ENCODE peak calls at places on chromosome 19, in eight cellular contexts. E is MM.1S, D is brain microvascular endothelial cell, K is Peyer's patch, C is heart left ventricle, A is lower leg skin, B is choroid plexus epithelial cell, Y is spleen. J is an unnamed sample.

GRCh38 chr19:56141416-56141992 is 417 bp downstream of the ZNF444 start:
- DNase-seq in E (no peak), D (no peak), K (peak), C (no peak), A (no peak), B (peak), Y (peak), J (peak)

GRCh38 chr19:12611361-12611699 is 610 bp downstream of the ZNF791 start:
- DNase-seq in E (no peak), D (peak), K (peak), C (peak), A (peak), B (peak), Y (peak), J (peak)

GRCh38 chr19:35896643-35897040 is 3.7 kb downstream of the NFKBID start:
- DNase-seq in E (no peak), D (no peak), K (no peak), C (no peak), A (no peak), B (no peak), Y (no peak), J (no peak)

GRCh38 chr19:47613165-47614146 is 4.5 kb downstream of the BICRA start:
- DNase-seq in E (no peak), D (peak), K (no peak), C (no peak), A (no peak), B (peak), Y (no peak), J (no peak)

GRCh38 chr19:37986048-37986750 is 79.2 kb downstream of the SIPA1L3 start:
- DNase-seq in E (no peak), D (no peak), K (peak), C (no peak), A (no peak), B (no peak), Y (peak), J (no peak)

GRCh38 chr19:55156202-55157063 is 1.1 kb downstream of the TNNI3 start:
- DNase-seq in E (no peak), D (peak), K (no peak), C (peak), A (no peak), B (peak), Y (no peak), J (peak)

GRCh38 chr19:18603255-18603957 is 3.2 kb downstream of the CRLF1 start:
- DNase-seq in E (no peak), D (no peak), K (no peak), C (no peak), A (no peak), B (peak), Y (no peak), J (no peak)

GRCh38 chr19:8042900-8043299 is 9.7 kb upstream of the CCL25 start:
- DNase-seq in E (no peak), D (no peak), K (no peak), C (no peak), A (no peak), B (no peak), Y (no peak), J (no peak)

GRCh38 chr19:1210227-1210538 is 4.6 kb downstream of the STK11 start:
- DNase-seq in E (no peak), D (no peak), K (no peak), C (no peak), A (no peak), B (no peak), Y (no peak), J (no peak)

GRCh38 chr19:27909185-27909840 is 1303.6 kb downstream of the UQCRFS1 start:
- DNase-seq in E (no peak), D (no peak), K (no peak), C (no peak), A (no peak), B (no peak), Y (no peak), J (no peak)

GRCh38 chr19:35293733-35294309 is 1.9 kb downstream of the MAG start:
- DNase-seq in E (no peak), D (no peak), K (no peak), C (no peak), A (no peak), B (no peak), Y (no peak), J (no peak)

GRCh38 chr19:33580645-33581037 is 41.1 kb upstream of the CHST8 start:
- DNase-seq in E (no peak), D (no peak), K (no peak), C (no peak), A (no peak), B (no peak), Y (no peak), J (no peak)

GRCh38 chr19:13120817-13121216 is 2.8 kb downstream of the NACC1 start:
- DNase-seq in E (no peak), D (peak), K (no peak), C (no peak), A (no peak), B (peak), Y (no peak), J (no peak)

GRCh38 chr19:7522072-7522922 is at the start of gene MCOLN1:
- DNase-seq in E (peak), D (peak), K (peak), C (peak), A (peak), B (peak), Y (peak), J (peak)

GRCh38 chr19:14410054-14410774 is 8.9 kb downstream of the DDX39A start:
- DNase-seq in E (no peak), D (no peak), K (peak), C (no peak), A (no peak), B (no peak), Y (peak), J (no peak)

GRCh38 chr19:47186337-47187022 is 44.5 kb downstream of the BBC3 start:
- DNase-seq in E (no peak), D (no peak), K (peak), C (no peak), A (no peak), B (no peak), Y (peak), J (no peak)

GRCh38 chr19:14562660-14563589 is 8.9 kb downstream of the NDUFB7 start:
- DNase-seq in E (no peak), D (no peak), K (no peak), C (no peak), A (no peak), B (no peak), Y (no peak), J (no peak)

GRCh38 chr19:17751103-17751911 is at the start of gene FCHO1:
- DNase-seq in E (peak), D (no peak), K (peak), C (peak), A (no peak), B (no peak), Y (peak), J (no peak)

GRCh38 chr19:1106841-1107654 is 3.3 kb downstream of the GPX4 start:
- DNase-seq in E (no peak), D (no peak), K (no peak), C (no peak), A (no peak), B (peak), Y (peak), J (no peak)

GRCh38 chr19:36797786-36798108 is 25.1 kb upstream of the ZNF850 start:
- DNase-seq in E (no peak), D (no peak), K (no peak), C (no peak), A (no peak), B (no peak), Y (no peak), J (no peak)

GRCh38 chr19:46371371-46371901 is 24.5 kb downstream of the PPP5C start:
- DNase-seq in E (no peak), D (no peak), K (no peak), C (no peak), A (no peak), B (peak), Y (no peak), J (no peak)

GRCh38 chr19:18107235-18108083 is 9.9 kb downstream of the MAST3 start:
- DNase-seq in E (no peak), D (no peak), K (peak), C (no peak), A (no peak), B (no peak), Y (no peak), J (no peak)

GRCh38 chr19:13138171-13138915 is 11.8 kb downstream of the STX10 start:
- DNase-seq in E (no peak), D (no peak), K (no peak), C (no peak), A (no peak), B (no peak), Y (no peak), J (no peak)

GRCh38 chr19:45130888-45131615 is 29.7 kb downstream of the NKPD1 start:
- DNase-seq in E (peak), D (no peak), K (no peak), C (no peak), A (no peak), B (peak), Y (no peak), J (no peak)
- TF ChIP-seq CTCF in E (peak), D (peak), K (peak), C (no peak), A (no peak), B (peak), Y (peak), J (peak)

DNA sequence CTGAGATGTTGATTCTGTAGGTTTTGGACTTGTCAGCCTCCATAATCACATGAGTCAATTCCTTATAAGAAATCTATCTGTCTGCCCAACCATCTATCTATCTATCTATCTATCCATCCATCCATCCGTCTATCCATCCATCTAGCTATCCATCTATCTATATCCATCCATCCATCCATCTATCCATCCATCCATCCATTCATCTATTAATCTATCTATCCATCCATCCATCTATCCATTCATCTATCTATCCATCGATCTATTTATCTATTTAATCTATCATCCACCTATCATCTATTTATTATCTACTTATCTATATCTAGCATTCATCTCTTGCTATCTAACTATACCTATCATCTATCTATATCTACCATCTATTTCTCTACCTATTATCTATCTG is 357.2 kb upstream of the ZNF507 start:
- DNase-seq in E (no peak), D (no peak), K (no peak), C (no peak), A (no peak), B (no peak), Y (no peak), J (no peak)
- TF ChIP-seq CTCF in E (no peak), D (no peak), K (no peak), C (no peak), A (no peak), B (no peak), Y (no peak), J (no peak)

DNA sequence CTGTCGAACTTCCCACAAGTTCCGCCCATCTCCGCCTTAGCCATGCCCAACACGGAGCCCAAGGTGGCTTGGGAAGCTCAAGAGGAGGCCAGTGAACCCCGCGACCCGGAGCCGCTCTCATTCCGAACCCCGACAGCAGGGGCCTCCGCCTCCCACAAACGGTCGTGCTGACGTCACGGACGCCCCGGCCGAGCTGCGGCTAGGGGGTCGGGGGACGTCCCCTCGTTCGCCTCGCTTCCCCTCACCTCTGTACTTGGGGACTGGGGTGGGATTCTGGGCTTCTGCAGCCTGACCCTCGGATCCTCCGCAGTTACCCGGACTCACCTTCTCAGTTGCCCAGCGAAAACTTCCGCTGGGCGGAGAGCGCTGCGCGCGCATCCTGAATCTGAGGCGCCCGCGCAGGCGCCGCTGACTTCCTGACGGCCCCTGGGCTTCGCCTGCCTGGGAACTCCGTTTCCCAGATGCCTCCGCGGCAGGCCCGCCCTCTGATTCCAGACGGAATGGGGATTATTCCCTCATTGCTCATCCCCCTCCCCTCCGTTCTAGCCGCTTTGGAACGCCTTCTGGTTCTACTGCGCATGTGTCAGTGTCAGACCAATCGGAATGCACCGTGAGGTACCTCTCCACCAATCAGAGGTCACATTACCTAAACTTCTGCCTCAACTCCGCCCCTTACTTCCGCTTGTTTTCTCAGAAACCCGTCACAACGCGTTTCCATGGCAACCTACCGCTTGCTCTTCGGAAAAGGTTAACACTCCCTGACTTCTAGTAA is at the start of gene VRK3:
- DNase-seq in E (peak), D (peak), K (peak), C (peak), A (peak), B (peak), Y (peak), J (peak)
- TF ChIP-seq CTCF in E (peak), D (peak), K (peak), C (peak), A (no peak), B (no peak), Y (peak), J (peak)

DNA sequence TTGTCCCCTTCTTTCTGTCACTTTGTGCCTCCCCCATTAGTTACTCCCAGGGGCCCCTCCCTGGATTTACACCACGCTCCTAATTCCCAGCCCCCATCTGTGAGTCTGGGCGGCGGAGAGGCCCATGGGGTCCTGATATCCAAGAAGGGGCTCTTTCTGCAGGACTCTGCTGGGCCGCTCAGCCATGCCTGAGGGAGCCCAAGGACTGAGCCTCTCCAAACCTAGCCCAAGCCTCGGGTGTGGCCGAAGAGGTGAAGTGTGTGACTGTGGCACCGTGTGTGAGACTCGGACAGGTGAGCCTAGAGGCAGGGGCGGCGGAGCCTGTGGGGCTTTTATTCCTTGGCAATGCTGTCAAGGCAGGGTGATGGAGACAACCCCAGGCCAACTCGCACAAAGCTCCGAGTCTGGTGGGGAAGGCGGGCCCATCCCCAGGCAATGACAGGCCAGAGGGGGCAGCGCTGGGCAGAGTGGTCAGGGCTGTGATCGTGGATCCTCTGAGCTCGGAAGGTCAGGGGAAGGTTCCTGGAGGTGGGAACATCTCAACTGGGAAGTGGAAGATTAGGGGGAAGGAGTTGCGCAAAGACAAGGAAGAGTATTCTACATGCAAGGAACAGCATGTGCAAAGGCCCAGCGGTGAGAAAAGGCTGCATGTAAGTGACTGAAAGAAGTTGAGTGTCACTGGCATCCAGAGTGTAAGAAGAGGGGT is 1.6 kb downstream of the PLEKHG2 start:
- DNase-seq in E (no peak), D (no peak), K (no peak), C (no peak), A (peak), B (no peak), Y (peak), J (no peak)
- TF ChIP-seq CTCF in E (peak), D (peak), K (no peak), C (peak), A (no peak), B (peak), Y (no peak), J (peak)

GRCh38 chr19:9057505-9058258 is 29.2 kb upstream of the OR1M1 start:
- DNase-seq in E (no peak), D (no peak), K (no peak), C (no peak), A (no peak), B (no peak), Y (no peak), J (no peak)
- TF ChIP-seq CTCF in E (no peak), D (no peak), K (no peak), C (no peak), A (no peak), B (no peak), Y (no peak), J (no peak)

DNA sequence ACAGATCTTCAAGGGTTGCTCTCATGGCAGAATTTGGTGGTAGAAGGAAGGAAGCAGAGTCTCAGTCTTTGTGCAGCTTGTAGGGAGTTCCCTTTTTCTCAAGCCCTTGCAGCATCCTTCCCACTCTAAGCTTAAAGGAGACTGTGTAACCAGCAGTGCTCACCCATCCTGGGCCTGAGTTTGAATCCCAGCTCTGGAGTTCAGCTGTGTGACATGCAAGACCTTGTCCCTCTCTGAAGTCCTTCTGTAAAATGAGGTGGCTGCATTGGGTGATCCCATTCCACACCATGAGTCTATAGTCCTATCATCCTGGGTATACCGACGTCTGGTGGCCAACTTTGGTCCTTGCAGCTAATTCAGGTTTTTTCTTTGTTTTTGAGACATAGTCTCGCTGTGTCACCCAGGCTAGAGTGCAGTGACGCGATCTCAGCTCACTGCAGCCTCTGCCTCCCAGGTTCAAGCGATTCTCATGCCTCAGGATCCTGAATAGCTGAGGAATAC is 9.8 kb downstream of the SIGLEC10 start:
- DNase-seq in E (no peak), D (peak), K (peak), C (no peak), A (no peak), B (peak), Y (peak), J (no peak)
- TF ChIP-seq CTCF in E (no peak), D (peak), K (peak), C (peak), A (no peak), B (peak), Y (peak), J (peak)

GRCh38 chr19:3526507-3527244 is 12.3 kb upstream of the TEKTIP1 start:
- DNase-seq in E (no peak), D (no peak), K (no peak), C (no peak), A (no peak), B (no peak), Y (no peak), J (no peak)
- TF ChIP-seq CTCF in E (peak), D (peak), K (no peak), C (no peak), A (no peak), B (peak), Y (no peak), J (peak)

DNA sequence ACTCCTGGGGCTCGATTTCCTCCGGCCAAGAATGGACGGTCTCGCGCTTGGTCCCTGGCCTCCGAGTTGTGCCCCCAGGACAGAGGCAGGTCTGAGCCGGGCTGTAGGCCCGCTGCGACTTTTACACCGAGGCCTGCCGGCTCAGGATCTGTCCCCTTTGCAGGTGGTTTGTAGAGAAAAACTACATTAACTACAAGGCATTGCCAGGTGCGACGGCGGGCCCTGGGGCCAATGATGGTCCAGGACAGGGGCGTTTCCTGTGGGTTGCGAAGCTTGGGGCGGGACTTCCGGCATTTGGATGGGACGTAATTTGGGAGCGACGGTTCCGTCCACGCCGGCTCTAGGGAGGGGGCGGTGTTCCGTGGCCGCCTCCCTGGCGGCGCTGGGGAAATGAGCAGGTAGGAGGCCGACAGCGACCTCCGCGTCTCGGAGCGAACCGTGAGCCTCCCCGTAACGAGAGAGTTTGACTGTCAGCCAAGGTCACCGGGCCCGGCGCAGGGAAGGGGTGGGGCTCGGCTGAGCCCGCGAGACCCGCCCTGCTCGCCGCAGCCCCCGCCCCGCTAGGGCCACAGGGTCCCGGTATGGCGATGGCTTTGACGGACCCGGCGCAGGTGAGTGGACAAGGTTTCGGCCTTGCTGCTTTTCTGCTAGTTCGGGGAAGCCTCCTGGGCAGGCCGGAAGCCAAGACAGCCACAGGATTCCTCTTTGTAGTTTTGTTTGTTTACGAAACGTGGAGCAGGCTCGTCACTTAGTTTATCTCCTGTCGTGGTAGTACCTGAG is at the start of gene ZNF805:
- DNase-seq in E (peak), D (peak), K (peak), C (peak), A (peak), B (peak), Y (peak), J (peak)
- TF ChIP-seq CTCF in E (no peak), D (peak), K (peak), C (peak), A (no peak), B (no peak), Y (peak), J (no peak)

DNA sequence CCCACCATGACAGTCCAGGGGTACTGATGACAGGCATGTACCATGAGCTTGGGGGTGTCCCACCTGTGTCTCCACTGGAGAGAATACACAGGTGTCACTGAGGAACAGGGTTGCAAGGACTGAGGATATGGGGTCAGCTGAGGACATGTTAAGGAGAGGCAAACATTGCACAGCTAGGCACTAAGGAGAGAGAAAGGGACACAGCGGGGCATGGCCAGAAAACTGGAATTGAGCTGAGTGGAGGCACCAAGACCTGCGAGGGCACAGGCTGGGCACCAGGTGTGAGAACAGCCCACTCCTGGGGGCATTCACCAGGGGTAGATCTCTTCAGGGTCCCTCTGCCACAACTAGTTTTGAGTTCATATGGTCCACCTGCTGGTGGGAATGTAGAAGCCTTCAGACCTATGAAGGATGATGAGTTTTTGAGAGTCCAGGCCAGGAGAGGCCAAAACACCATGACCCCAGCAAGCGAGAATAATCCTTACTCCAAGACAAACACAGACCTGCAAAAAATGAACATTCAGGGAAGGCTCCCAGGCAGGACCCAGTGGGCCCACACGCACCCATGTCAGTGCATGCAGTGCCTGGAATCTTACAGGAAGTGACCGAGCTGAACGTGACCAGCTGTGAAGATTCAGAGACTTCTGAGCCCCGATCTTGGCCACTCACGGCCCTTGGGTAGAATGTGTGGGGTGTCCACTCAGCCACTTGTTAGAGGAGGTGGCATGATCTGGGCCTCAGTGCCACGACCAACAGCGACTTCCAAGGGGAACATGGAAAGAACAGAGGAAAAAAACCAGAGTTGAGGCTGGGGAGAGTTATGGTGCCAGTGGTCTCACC is 1.4 kb upstream of the ZNF584 start:
- DNase-seq in E (no peak), D (no peak), K (no peak), C (no peak), A (no peak), B (peak), Y (no peak), J (no peak)
- TF ChIP-seq CTCF in E (no peak), D (peak), K (no peak), C (peak), A (no peak), B (peak), Y (no peak), J (peak)